ENCODE peak calls at places on chromosomes 13 and 19, in six cellular contexts. Z is nephron progenitor cell; N is mammary epithelial cell; E is CD8-positive, alpha-beta T cell; Y is HFF-Myc; D is AG09309. F is an unnamed sample.
A peak's percentile ranks its signal among the peaks of the same experiment; 100 is the strongest.

GRCh38 chr13:27526516-27526915 is 76.2 kb upstream of the MTIF3 start:
- DNase-seq in Z (no peak), N (no peak), E (no peak), Y (no peak), D (no peak), F (no peak)

GRCh38 chr19:10085641-10086031 is 481 bp upstream of the SHFL start:
- DNase-seq in Z (no peak), N (no peak), E (no peak), Y (no peak), D (no peak), F (no peak)

GRCh38 chr13:33025220-33025744 is 9.1 kb downstream of the KL start:
- DNase-seq in Z (no peak), N (no peak), E (no peak), Y (no peak), D (no peak), F (no peak)

GRCh38 chr13:30165791-30166190 is 141.6 kb downstream of the KATNAL1 start:
- DNase-seq in Z (no peak), N (no peak), E (no peak), Y (no peak), D (peak; percentile 29), F (no peak)

GRCh38 chr13:94656766-94657165 is 55.1 kb downstream of the GPR180 start:
- DNase-seq in Z (no peak), N (peak; percentile 82), E (no peak), Y (peak; percentile 78), D (peak; percentile 93), F (no peak)

GRCh38 chr19:35822579-35822978 is 9.9 kb upstream of the PRODH2 start:
- DNase-seq in Z (no peak), N (no peak), E (no peak), Y (no peak), D (no peak), F (no peak)

GRCh38 chr19:11324079-11324661 is 15.3 kb downstream of the RAB3D start:
- DNase-seq in Z (no peak), N (peak; percentile 91), E (peak; percentile 50), Y (peak; percentile 79), D (peak; percentile 92), F (no peak)

GRCh38 chr19:17883627-17884413 is 12.1 kb downstream of the SLC5A5 start:
- DNase-seq in Z (no peak), N (no peak), E (no peak), Y (no peak), D (no peak), F (no peak)

GRCh38 chr13:27283906-27284523 is 13.4 kb downstream of the RASL11A start:
- DNase-seq in Z (no peak), N (no peak), E (no peak), Y (no peak), D (no peak), F (no peak)

GRCh38 chr19:29706635-29707034 is 8.4 kb downstream of the C19orf12 start:
- DNase-seq in Z (no peak), N (no peak), E (no peak), Y (no peak), D (no peak), F (no peak)

GRCh38 chr19:30791116-30791515 is 418.9 kb downstream of the ZNF536 start:
- DNase-seq in Z (no peak), N (no peak), E (no peak), Y (no peak), D (no peak), F (no peak)

GRCh38 chr13:27170221-27170520 is 1.4 kb downstream of the USP12 start:
- DNase-seq in Z (no peak), N (peak; percentile 70), E (no peak), Y (no peak), D (no peak), F (no peak)

GRCh38 chr19:49929121-49929610 is at the start of the genes ATF5 and NUP62:
- DNase-seq in Z (peak; percentile 94), N (peak; percentile 82), E (peak; percentile 97), Y (peak; percentile 56), D (peak; percentile 27), F (peak; percentile 95)

GRCh38 chr13:46665243-46665629 is 112.3 kb downstream of the LRCH1 start:
- DNase-seq in Z (no peak), N (no peak), E (no peak), Y (no peak), D (no peak), F (no peak)

GRCh38 chr13:42334329-42334706 is 62.4 kb downstream of the AKAP11 start:
- DNase-seq in Z (no peak), N (no peak), E (no peak), Y (no peak), D (no peak), F (no peak)

GRCh38 chr13:20713014-20713376 is 9.5 kb downstream of the IL17D start:
- DNase-seq in Z (no peak), N (no peak), E (no peak), Y (no peak), D (no peak), F (no peak)

GRCh38 chr19:19956431-19957075 is 55.8 kb downstream of the ZNF93 start:
- DNase-seq in Z (no peak), N (no peak), E (no peak), Y (no peak), D (no peak), F (no peak)

GRCh38 chr19:10474962-10475451 is 28.1 kb downstream of the KEAP1 start:
- DNase-seq in Z (no peak), N (no peak), E (no peak), Y (no peak), D (no peak), F (no peak)

GRCh38 chr19:54463531-54464043 is at the start of gene LENG9:
- DNase-seq in Z (peak; percentile 99), N (peak; percentile 98), E (peak; percentile 85), Y (peak; percentile 96), D (peak; percentile 94), F (peak; percentile 89)

GRCh38 chr19:34662919-34663318 is 14.0 kb downstream of the SCGB2B2 start:
- DNase-seq in Z (no peak), N (peak; percentile 14), E (no peak), Y (peak; percentile 48), D (no peak), F (no peak)
- TF ChIP-seq CTCF in Z (peak; percentile 19), N (peak; percentile 51), E (peak; percentile 67), Y (peak; percentile 44), D (peak; percentile 48), F (peak; percentile 54)

GRCh38 chr13:24150613-24151012 is 9.9 kb upstream of the SPATA13 start:
- DNase-seq in Z (no peak), N (no peak), E (no peak), Y (no peak), D (no peak), F (no peak)

GRCh38 chr13:24147570-24147963 is 13.0 kb upstream of the SPATA13 start:
- DNase-seq in Z (no peak), N (no peak), E (no peak), Y (no peak), D (no peak), F (no peak)

GRCh38 chr13:24149306-24150032 is 11.1 kb upstream of the SPATA13 start:
- DNase-seq in Z (no peak), N (no peak), E (no peak), Y (no peak), D (no peak), F (no peak)

GRCh38 chr13:24146961-24147569 is 13.5 kb upstream of the SPATA13 start:
- DNase-seq in Z (no peak), N (no peak), E (no peak), Y (no peak), D (no peak), F (no peak)

GRCh38 chr13:24148414-24149305 is 11.9 kb upstream of the SPATA13 start:
- DNase-seq in Z (no peak), N (peak; percentile 90), E (no peak), Y (peak; percentile 95), D (peak; percentile 85), F (no peak)
- TF ChIP-seq CTCF in Z (no peak), N (no peak), E (no peak), Y (no peak), D (peak; percentile 33), F (no peak)

DNA sequence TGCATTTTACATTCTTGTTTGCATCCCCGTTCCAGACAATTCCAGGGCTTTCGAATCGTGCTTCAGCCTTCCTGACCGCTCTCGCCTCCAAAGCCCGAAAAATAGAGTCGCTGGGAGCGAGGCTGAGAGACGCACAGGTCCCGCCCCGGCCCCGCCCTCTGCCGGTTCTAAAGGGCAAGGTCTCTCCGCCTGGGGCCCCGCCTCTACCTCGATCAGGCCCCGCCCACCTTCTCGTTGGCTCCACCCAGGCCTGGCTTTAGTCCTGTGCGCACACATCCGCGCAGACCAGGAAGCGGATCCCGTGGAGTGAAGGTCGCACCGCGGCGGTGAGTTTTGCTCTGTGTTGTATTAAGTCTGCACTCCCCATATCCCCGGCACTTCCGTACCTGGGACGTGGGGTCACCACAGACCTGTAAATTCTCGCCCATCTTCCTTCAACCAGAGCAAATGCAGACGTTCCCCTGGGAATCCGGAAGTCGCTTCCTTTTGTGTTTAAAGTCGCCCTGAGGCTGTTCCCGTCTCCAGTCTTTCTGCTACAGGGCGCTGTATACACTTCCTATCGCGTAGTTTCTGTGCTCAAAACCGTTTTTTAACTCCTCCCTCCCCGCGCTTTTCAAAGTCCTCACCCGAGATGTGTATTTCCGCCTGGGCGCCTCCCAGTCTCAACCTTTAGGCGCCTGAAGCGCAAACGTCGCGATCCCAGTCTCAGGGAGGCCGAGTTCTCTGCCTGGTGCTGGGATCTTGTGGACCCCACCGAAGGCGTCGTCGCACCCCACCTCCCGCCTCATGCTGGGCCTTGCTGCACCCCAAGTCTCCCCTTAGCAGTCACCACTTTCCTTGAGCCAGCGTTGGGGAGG is at the start of gene ZNF701:
- DNase-seq in Z (peak; percentile 99), N (peak; percentile 91), E (peak; percentile 97), Y (peak; percentile 63), D (peak; percentile 52), F (peak; percentile 97)
- TF ChIP-seq CTCF in Z (no peak), N (peak; percentile 33), E (peak; percentile 30), Y (peak; percentile 5), D (no peak), F (peak; percentile 49)

GRCh38 chr19:40807147-40808020 is 8.4 kb downstream of the EGLN2 start:
- DNase-seq in Z (no peak), N (no peak), E (no peak), Y (no peak), D (no peak), F (no peak)

GRCh38 chr19:40808021-40808325 is 9.0 kb downstream of the EGLN2 start:
- DNase-seq in Z (no peak), N (no peak), E (no peak), Y (no peak), D (no peak), F (no peak)

GRCh38 chr19:40805258-40805868 is 6.4 kb downstream of the EGLN2 start:
- DNase-seq in Z (no peak), N (no peak), E (peak; percentile 73), Y (no peak), D (no peak), F (no peak)

GRCh38 chr19:40804783-40805242 is 5.8 kb downstream of the EGLN2 start:
- DNase-seq in Z (no peak), N (no peak), E (peak; percentile 54), Y (no peak), D (no peak), F (no peak)

DNA sequence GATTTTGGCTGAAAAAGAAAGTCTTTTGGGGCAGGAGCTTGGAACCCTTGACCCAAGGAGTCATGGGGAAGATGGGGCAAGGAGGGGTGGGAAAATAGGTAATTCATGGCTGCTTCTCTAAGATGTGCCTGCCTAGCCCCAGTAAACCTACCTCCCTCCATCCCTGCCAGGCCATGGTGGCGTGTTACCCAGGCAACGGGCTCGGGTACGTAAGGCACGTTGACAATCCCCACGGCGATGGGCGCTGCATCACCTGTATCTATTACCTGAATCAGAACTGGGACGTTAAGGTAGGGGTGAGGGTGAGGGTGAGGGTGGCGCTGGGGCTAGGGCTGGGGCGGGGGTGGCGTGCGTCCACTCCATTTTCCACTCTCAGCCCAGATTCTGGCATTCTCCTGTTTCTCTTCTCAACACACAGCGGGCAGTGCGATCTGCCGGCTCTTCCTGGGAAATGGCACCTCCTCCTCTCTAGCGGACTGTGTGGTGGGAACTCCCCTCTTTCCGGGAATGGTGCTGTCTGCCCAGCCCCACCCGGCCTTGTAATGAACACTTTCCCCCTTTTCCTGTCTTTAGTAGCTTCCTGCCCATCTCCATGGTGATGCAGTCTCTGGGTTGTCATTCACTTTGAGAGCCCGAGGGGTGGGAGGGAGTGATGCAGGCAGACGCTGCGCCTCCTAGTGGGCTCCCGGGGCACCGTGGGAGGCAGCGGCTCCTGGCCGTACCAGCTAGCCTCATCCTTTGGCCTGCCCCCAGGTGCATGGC is 7.6 kb downstream of the EGLN2 start:
- DNase-seq in Z (peak; percentile 95), N (peak; percentile 63), E (peak; percentile 85), Y (peak; percentile 94), D (peak; percentile 78), F (peak; percentile 94)
- TF ChIP-seq CTCF in Z (peak; percentile 91), N (peak; percentile 83), E (peak; percentile 87), Y (peak; percentile 96), D (peak; percentile 97), F (peak; percentile 94)